ENCODE peak calls at places on chromosomes 3 and 15, in five cellular contexts. Z is adipocyte, T is lung, K is caudate nucleus, W is choroid plexus epithelial cell. X is an unnamed sample.

GRCh38 chr15:50247819-50248650 is 17.5 kb downstream of the HDC start:
- DNase-seq in K (no peak), W (peak), Z (no peak), T (no peak), X (peak)

GRCh38 chr3:184379375-184380209 is at the start of gene CHRD:
- DNase-seq in K (no peak), Z (no peak), T (no peak), W (no peak), X (no peak)

GRCh38 chr3:197381371-197381770 is 83.0 kb upstream of the DLG1 start:
- DNase-seq in K (no peak), Z (no peak), W (no peak), T (no peak), X (no peak)

GRCh38 chr3:8776406-8776805 is 7.0 kb upstream of the OXTR start:
- DNase-seq in K (no peak), W (peak), T (no peak), Z (peak), X (no peak)

GRCh38 chr3:155369735-155370134 is 76.3 kb upstream of the STRIT1 start:
- DNase-seq in T (no peak), W (no peak), Z (no peak), K (no peak), X (no peak)

GRCh38 chr3:160287666-160288065 is 62.4 kb downstream of the C3orf80 start:
- DNase-seq in W (peak), T (no peak), K (no peak), Z (peak), X (no peak)

GRCh38 chr3:20673866-20674265 is 487.9 kb upstream of the SGO1 start:
- DNase-seq in K (no peak), W (no peak), T (no peak), Z (no peak), X (no peak)

GRCh38 chr15:67413770-67414429 is 107.0 kb upstream of the C15orf61 start:
- DNase-seq in W (peak), T (no peak), K (no peak), Z (peak), X (no peak)

GRCh38 chr15:78201281-78202190 is 32.8 kb downstream of the ACSBG1 start:
- DNase-seq in W (no peak), T (peak), Z (no peak), K (no peak), X (peak)

GRCh38 chr3:51350751-51351150 is 34.3 kb upstream of the MANF start:
- DNase-seq in T (no peak), W (no peak), K (no peak), Z (no peak), X (no peak)

GRCh38 chr3:182294256-182294655 is 499.0 kb upstream of the ATP11B start:
- DNase-seq in T (no peak), Z (peak), W (peak), K (no peak), X (no peak)

GRCh38 chr15:64288577-64288976 is 67.4 kb downstream of the CSNK1G1 start:
- DNase-seq in K (no peak), T (no peak), Z (no peak), W (peak), X (no peak)

GRCh38 chr3:139559541-139559940 is 20.0 kb upstream of the RBP1 start:
- DNase-seq in Z (peak), T (no peak), K (no peak), W (no peak), X (no peak)

GRCh38 chr3:152413244-152413643 is 144.5 kb downstream of the MBNL1 start:
- DNase-seq in W (peak), T (no peak), Z (no peak), K (no peak), X (no peak)

GRCh38 chr3:115275897-115276296 is 128.8 kb upstream of the ZBTB20 start:
- DNase-seq in W (peak), T (no peak), K (no peak), Z (peak), X (no peak)

GRCh38 chr3:62015111-62015510 is 358.2 kb downstream of the FEZF2 start:
- DNase-seq in T (no peak), Z (no peak), K (no peak), W (no peak), X (no peak)

GRCh38 chr15:31296304-31297220 is 30.1 kb upstream of the KLF13 start:
- DNase-seq in K (no peak), T (peak), Z (peak), W (peak), X (no peak)

GRCh38 chr15:79166311-79166955 is 75.9 kb upstream of the RASGRF1 start:
- DNase-seq in T (no peak), K (no peak), Z (no peak), W (no peak), X (peak)

GRCh38 chr3:66816110-66816761 is 181.9 kb upstream of the KBTBD8 start:
- DNase-seq in K (no peak), Z (peak), W (peak), T (no peak), X (no peak)

X was measured in ureter.